ENCODE peak calls at places on chromosomes 16 and 17, in five cellular contexts. K is HTR-8/SVneo; J is upper lobe of right lung; B is effector CD4-positive, alpha-beta T cell; M is activated T-helper 1 cell treated with anti-CD3 and anti-CD28 coated beads, Interleukin-2, amount 50 U/mL, for 16 hours. F is an unnamed sample.

GRCh38 chr16:28820016-28820415 is 2.8 kb upstream of the ATXN2L start:
- DNase-seq in J (no peak), M (no peak), K (no peak), B (no peak), F (peak)

GRCh38 chr17:72477529-72477928 is 356.7 kb downstream of the SOX9 start:
- DNase-seq in K (no peak), J (no peak), M (no peak), B (no peak), F (no peak)

GRCh38 chr17:28612936-28613872 is 781 bp downstream of the RSKR start:
- DNase-seq in K (peak), B (peak), M (no peak), J (no peak), F (no peak)

GRCh38 chr16:13397126-13397525 is 495.7 kb downstream of the SHISA9 start:
- DNase-seq in J (no peak), B (no peak), M (no peak), K (no peak), F (no peak)

GRCh38 chr16:75264531-75264998 is 13.1 kb upstream of the BCAR1 start:
- DNase-seq in J (no peak), K (no peak), M (no peak), B (no peak), F (peak)

GRCh38 chr17:33140413-33141099 is 148.9 kb downstream of the SPACA3 start:
- DNase-seq in M (no peak), K (no peak), B (no peak), J (peak), F (no peak)

GRCh38 chr16:25235991-25236390 is 19.2 kb downstream of the AQP8 start:
- DNase-seq in K (no peak), B (no peak), J (no peak), M (no peak), F (no peak)

GRCh38 chr17:40071720-40072480 is 9.1 kb downstream of the THRA start:
- DNase-seq in J (peak), K (no peak), B (no peak), M (no peak), F (peak)

GRCh38 chr17:78110363-78111011 is 18.1 kb downstream of the TMC6 start:
- DNase-seq in K (no peak), B (no peak), J (no peak), M (no peak), F (no peak)

GRCh38 chr16:890217-890616 is 80.6 kb downstream of the LMF1 start:
- DNase-seq in J (no peak), B (no peak), M (no peak), K (no peak), F (no peak)

GRCh38 chr16:23382279-23382678 is 70.7 kb downstream of the COG7 start:
- DNase-seq in K (no peak), M (no peak), J (no peak), B (no peak), F (no peak)

GRCh38 chr16:85718682-85719081 is 29.9 kb upstream of the GINS2 start:
- DNase-seq in J (no peak), K (no peak), B (no peak), M (no peak), F (no peak)

GRCh38 chr16:11405331-11406176 is 60.3 kb downstream of the RMI2 start:
- DNase-seq in K (peak), J (no peak), B (no peak), M (peak), F (no peak)

GRCh38 chr17:76382803-76383644 is 1.4 kb upstream of the SPHK1 start:
- DNase-seq in B (peak), J (peak), M (peak), K (peak), F (no peak)

GRCh38 chr17:60352071-60352470 is 39.9 kb downstream of the USP32 start:
- DNase-seq in K (no peak), B (no peak), M (no peak), J (no peak), F (no peak)

GRCh38 chr17:2684549-2684948 is 27.0 kb downstream of the CLUH start:
- DNase-seq in J (peak), B (no peak), M (no peak), K (no peak), F (no peak)

GRCh38 chr17:41863074-41863843 is 2.0 kb downstream of the KLHL11 start:
- DNase-seq in M (no peak), K (no peak), B (no peak), J (no peak), F (no peak)

GRCh38 chr17:17681187-17681743 is at the start of gene RAI1:
- DNase-seq in J (peak), K (peak), M (peak), B (peak), F (peak)

GRCh38 chr16:78298986-78299385 is 199.5 kb downstream of the WWOX start:
- DNase-seq in M (no peak), K (no peak), B (no peak), J (no peak), F (no peak)

GRCh38 chr17:18040287-18040858 is 1.2 kb downstream of the GID4 start:
- DNase-seq in K (no peak), B (no peak), M (no peak), J (no peak), F (no peak)

F was measured in left lobe of liver.